ENCODE peak calls at places on chromosomes 3 and 15, in four cellular contexts. P, C, V and X are unnamed samples. For H3K4me1, the result is how much of the 10 kb centered on the place peaks cover.

GRCh38 chr3:69451594-69451993 is 65.7 kb upstream of the FRMD4B start:
- DNase-seq in P (no peak), C (no peak), V (no peak), X (no peak)

GRCh38 chr3:189324538-189325138 is 152.9 kb downstream of the TPRG1 start:
- DNase-seq in P (peak), C (no peak), V (peak), X (peak)

GRCh38 chr3:192916455-192917257 is 1.0 kb downstream of the MB21D2 start:
- DNase-seq in P (peak), C (no peak), V (peak), X (peak)

GRCh38 chr3:57670543-57670942 is 22.3 kb downstream of the DENND6A start:
- DNase-seq in P (no peak), C (no peak), V (no peak), X (no peak)

GRCh38 chr3:123258811-123259420 is 57.2 kb downstream of the SEC22A start:
- DNase-seq in P (no peak), C (no peak), V (no peak), X (no peak)

GRCh38 chr3:64295594-64295993 is 70.3 kb upstream of the PRICKLE2 start:
- DNase-seq in P (no peak), C (peak), V (no peak), X (no peak)

GRCh38 chr15:33526532-33526931 is 215.8 kb downstream of the RYR3 start:
- DNase-seq in P (no peak), C (no peak), V (no peak), X (no peak)

GRCh38 chr3:131849640-131850039 is 185.2 kb downstream of the CPNE4 start:
- DNase-seq in P (no peak), C (no peak), V (no peak), X (no peak)

GRCh38 chr3:101119535-101119934 is 126.3 kb upstream of the ABI3BP start:
- DNase-seq in P (no peak), C (no peak), V (no peak), X (no peak)

GRCh38 chr3:69353492-69353891 is 32.4 kb downstream of the FRMD4B start:
- DNase-seq in P (no peak), C (no peak), V (no peak), X (no peak)

GRCh38 chr3:11375333-11376076 is 103.3 kb downstream of the ATG7 start:
- DNase-seq in P (no peak), C (no peak), V (no peak), X (no peak)

GRCh38 chr3:141421639-141422319 is 53.5 kb downstream of the ZBTB38 start:
- DNase-seq in P (no peak), C (no peak), V (no peak), X (no peak)

GRCh38 chr3:89353465-89353864 is 246.0 kb downstream of the EPHA3 start:
- DNase-seq in P (no peak), C (no peak), V (no peak), X (no peak)

GRCh38 chr3:8623741-8624140 is 20.9 kb downstream of the SSUH2 start:
- DNase-seq in P (no peak), C (no peak), V (no peak), X (no peak)

GRCh38 chr3:8621141-8621540 is 23.5 kb downstream of the SSUH2 start:
- DNase-seq in P (no peak), C (no peak), V (no peak), X (no peak)

GRCh38 chr3:8622873-8623725 is 21.5 kb downstream of the SSUH2 start:
- DNase-seq in P (peak), C (no peak), V (peak), X (no peak)

GRCh38 chr3:8619548-8619947 is 25.1 kb downstream of the SSUH2 start:
- DNase-seq in P (no peak), C (no peak), V (no peak), X (no peak)

DNA sequence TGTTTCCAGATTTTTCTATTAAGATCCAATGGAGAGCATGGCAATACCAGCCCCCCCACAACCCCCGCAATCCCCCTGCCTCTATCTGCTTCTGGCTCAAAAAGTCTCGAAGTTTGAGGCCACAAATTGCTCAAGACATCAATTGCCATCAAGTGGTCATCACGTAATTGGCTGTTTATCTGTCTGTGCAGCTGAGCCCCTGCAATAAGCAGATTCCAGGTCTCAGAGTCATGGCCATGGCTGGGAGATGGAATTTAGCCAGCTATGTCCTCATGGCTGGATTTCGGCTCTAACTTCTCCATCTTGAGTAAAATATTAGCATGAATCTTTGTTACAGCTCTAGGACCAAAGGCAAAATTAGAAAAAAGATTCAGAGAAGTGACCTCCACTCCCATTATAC is 22.7 kb downstream of the SSUH2 start:
- DNase-seq in P (peak), C (no peak), V (no peak), X (no peak)
- H3K27ac ChIP-seq in P (peak), C (peak), V (no peak), X (no peak)

GRCh38 chr3:46869440-46869839 is 6.2 kb upstream of the MYL3 start:
- DNase-seq in P (no peak), C (no peak), V (no peak), X (no peak)

GRCh38 chr3:46871222-46871621 is 6.3 kb upstream of the PTH1R start:
- DNase-seq in P (no peak), C (no peak), V (no peak), X (no peak)

GRCh38 chr3:46868301-46868700 is 5.1 kb upstream of the MYL3 start:
- DNase-seq in P (no peak), C (no peak), V (no peak), X (no peak)

GRCh38 chr3:46868948-46869347 is 5.7 kb upstream of the MYL3 start:
- DNase-seq in P (no peak), C (no peak), V (no peak), X (no peak)

DNA sequence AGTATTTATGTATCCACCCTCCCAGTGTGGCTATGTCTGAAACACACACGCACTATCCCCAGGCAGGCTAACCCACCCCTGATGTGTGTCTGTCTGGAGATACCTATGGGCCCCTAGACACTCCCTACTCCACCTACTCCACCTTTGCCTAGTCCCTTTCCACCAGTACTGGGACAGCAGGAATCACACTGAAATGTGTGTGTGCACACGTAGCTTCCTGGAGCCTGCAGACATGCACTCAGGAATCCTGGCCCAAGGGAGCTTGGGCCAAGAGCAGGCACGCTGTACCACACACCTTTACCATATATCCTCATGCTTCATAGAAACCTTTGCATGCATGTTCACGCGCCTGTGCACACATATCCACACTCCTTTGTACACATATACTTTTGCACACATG is 6.9 kb upstream of the PTH1R start:
- DNase-seq in P (no peak), C (no peak), V (no peak), X (no peak)
- H3K4me1 ChIP-seq in P (under half), C (under half), V (under half), X (under half)

DNA sequence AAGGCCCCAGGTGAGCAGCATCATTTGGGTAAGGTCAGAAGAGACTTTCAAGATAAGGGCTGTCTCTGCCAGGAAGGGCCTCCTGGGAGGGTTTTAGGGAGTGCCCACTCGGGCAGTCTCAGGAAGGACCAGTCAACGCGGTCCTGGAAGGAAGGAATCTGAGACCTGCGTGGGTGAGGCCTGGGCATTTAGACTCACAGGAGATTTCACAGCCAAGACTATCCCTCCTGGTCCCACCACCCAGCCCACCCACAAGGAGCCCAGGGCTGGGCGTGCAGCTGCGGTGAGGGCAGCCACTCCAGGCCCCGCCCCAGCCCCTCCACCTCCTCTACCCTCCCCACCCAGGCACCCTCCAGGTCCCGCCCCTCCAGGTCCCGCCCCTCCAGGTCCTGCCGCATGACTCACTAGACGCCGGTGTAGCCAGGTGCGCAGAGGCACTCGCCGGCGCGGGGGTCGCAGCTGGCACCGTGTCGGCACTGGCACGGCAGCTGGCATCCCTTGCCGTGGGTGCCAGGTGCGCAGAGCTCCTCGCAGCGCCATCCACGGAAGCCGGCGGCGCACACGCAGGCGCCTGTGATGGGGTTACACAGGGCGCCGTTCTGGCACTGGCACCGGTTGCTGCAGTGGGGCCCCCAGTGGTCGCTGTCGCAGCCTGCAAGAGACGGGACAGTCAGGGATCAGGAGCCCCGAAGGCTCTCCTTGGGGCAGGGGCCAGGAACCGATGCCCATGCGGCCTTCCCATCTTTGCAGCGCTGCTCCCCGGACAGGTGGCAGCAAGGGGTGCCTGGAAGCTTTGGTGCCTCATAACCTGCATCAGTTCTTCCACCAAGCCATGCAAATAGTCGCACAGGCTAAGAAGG is 112.8 kb downstream of the RAB11A start:
- DNase-seq in P (peak), C (no peak), V (peak), X (peak)
- H3K4me3 ChIP-seq in P (peak), C (peak), V (no peak), X (peak)

DNA sequence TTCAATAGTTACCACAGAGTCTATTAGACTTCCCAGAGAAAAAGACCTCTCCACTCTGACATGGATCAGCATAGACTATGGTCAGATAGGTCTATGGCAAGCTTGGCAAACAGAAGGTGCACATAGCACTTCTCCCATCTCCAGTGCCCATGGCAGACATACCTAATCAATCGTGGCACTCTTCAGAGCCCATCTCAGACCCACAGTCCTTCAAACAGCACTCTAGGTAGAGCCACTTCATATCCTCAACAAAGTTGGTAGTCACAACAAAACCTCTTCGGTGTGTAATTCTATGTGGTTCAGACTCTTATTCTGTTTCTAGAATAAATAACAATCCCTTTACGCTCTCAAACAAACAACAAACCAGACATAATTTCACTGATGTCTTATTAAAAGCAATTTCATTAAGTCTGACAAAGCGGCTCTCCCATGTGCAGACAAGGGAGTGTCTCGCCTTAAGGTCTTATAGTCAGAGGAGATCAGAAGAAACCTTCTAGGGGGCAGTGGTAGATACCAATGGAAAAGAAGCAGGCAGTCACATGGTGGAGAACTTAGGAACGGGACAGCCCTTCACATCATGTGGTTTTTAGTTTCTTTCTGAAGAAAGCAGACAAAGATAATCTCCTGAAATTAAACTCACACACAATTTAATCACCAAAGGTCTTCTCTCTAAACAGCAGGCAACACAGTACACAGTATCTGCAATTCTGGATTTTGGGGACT is 483.4 kb downstream of the FOXP1 start:
- DNase-seq in P (no peak), C (no peak), V (no peak), X (no peak)
- H3K27ac ChIP-seq in P (peak), C (peak), V (peak), X (no peak)

GRCh38 chr3:137820366-137820765 is 56.3 kb downstream of the SOX14 start:
- DNase-seq in P (no peak), C (no peak), V (no peak), X (no peak)
- H3K4me1 ChIP-seq in P (under half), C (under half), V (under half), X (under half)

GRCh38 chr15:91865903-91866302 is 12.4 kb downstream of the SLCO3A1 start:
- DNase-seq in P (no peak), C (no peak), V (no peak), X (no peak)
- H3K4me3 ChIP-seq in P (no peak), C (no peak), V (no peak), X (no peak)